ENCODE peak calls at places on chromosomes 11 and 22, in ten cellular contexts. Q is neural progenitor cell, E is IMR-90, D is uterus, W is HL-60, A is breast epithelium, J is AG04450, L is cardiac muscle cell, V is BE2C, R is fibroblast of mammary gland. Z is an unnamed sample.
A peak's percentile ranks its signal among the peaks of the same experiment; 100 is the strongest.

GRCh38 chr11:128804481-128804880 is 62.6 kb downstream of the KCNJ1 start:
- DNase-seq in L (no peak), E (peak; percentile 83), J (no peak), A (no peak), W (no peak), Q (no peak), R (peak; percentile 30), D (no peak), V (no peak), Z (peak; percentile 23)

GRCh38 chr22:48483764-48484528 is 1343.7 kb downstream of the BRD1 start:
- DNase-seq in J (no peak), V (no peak), D (no peak), E (no peak), R (no peak), Q (peak; percentile 23), A (peak; percentile 15), W (no peak), L (no peak), Z (no peak)

GRCh38 chr11:57288771-57289579 is 35.8 kb downstream of the TNKS1BP1 start:
- DNase-seq in L (no peak), E (peak; percentile 96), Q (peak; percentile 74), W (no peak), R (peak; percentile 96), D (no peak), J (peak; percentile 72), A (no peak), V (no peak), Z (peak; percentile 84)

GRCh38 chr11:109819410-109819809 is 273.8 kb upstream of the ZC3H12C start:
- DNase-seq in V (no peak), J (no peak), Q (no peak), R (no peak), W (no peak), A (no peak), D (no peak), L (no peak), E (no peak), Z (no peak)

GRCh38 chr11:9250139-9250582 is 15.0 kb downstream of the DENND5A start:
- DNase-seq in J (no peak), R (no peak), A (no peak), E (no peak), V (no peak), Q (no peak), L (no peak), D (no peak), W (no peak), Z (peak; percentile 66)

GRCh38 chr11:1478544-1478943 is 8.0 kb downstream of the MOB2 start:
- DNase-seq in J (no peak), R (no peak), Q (no peak), V (peak; percentile 0), W (peak; percentile 30), L (no peak), E (no peak), A (no peak), D (peak; percentile 9), Z (no peak)

GRCh38 chr22:42949159-42949558 is 65.8 kb downstream of the PACSIN2 start:
- DNase-seq in R (peak; percentile 78), L (no peak), W (no peak), V (no peak), D (no peak), Q (no peak), E (peak; percentile 69), A (no peak), J (no peak), Z (peak; percentile 70)

GRCh38 chr22:44926491-44927415 is 83.1 kb downstream of the PHF21B start:
- DNase-seq in A (no peak), R (no peak), D (no peak), E (no peak), V (no peak), J (no peak), Q (no peak), L (no peak), W (no peak), Z (no peak)

DNA sequence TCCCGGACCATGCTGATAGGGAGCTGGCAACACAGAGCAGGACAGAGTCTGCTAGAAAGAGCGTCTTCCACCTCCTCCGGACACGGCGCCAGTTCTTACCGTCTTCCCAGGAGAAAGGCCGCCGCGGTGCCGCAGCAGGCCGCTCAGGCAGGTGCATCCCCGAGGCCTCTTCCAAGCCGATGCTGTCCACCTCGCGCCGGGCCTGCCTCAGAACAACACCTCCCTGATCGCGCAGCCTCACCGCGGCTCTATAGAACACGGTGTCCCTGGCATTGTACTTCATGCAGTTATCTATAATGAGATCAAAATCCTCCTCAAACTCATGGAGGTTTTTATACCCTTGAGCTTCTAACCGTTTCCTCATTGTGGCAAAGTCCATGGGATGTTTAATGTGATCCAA is 30.0 kb downstream of the BRD1 start:
- DNase-seq in D (no peak), J (no peak), L (no peak), W (no peak), V (no peak), Q (no peak), R (no peak), E (no peak), A (no peak), Z (no peak)
- TF ChIP-seq CTCF in D (no peak), J (no peak), L (no peak), W (no peak), V (no peak), Q (no peak), R (no peak), E (no peak), A (no peak), Z (no peak)

GRCh38 chr11:120117991-120118390 is 19.9 kb downstream of the TRIM29 start:
- DNase-seq in L (no peak), D (no peak), J (no peak), R (no peak), V (no peak), W (no peak), Q (no peak), E (no peak), A (no peak), Z (no peak)

GRCh38 chr11:120112174-120112796 is 25.6 kb downstream of the TRIM29 start:
- DNase-seq in V (no peak), R (no peak), E (no peak), A (no peak), W (no peak), D (no peak), J (no peak), Q (no peak), L (no peak), Z (no peak)

GRCh38 chr11:120116966-120117365 is 20.9 kb downstream of the TRIM29 start:
- DNase-seq in R (no peak), L (no peak), A (no peak), E (no peak), W (no peak), J (no peak), V (no peak), D (no peak), Q (no peak), Z (no peak)

GRCh38 chr11:120119121-120119520 is 18.8 kb downstream of the TRIM29 start:
- DNase-seq in D (no peak), Q (no peak), V (no peak), W (no peak), A (no peak), L (no peak), E (no peak), J (no peak), R (no peak), Z (no peak)

DNA sequence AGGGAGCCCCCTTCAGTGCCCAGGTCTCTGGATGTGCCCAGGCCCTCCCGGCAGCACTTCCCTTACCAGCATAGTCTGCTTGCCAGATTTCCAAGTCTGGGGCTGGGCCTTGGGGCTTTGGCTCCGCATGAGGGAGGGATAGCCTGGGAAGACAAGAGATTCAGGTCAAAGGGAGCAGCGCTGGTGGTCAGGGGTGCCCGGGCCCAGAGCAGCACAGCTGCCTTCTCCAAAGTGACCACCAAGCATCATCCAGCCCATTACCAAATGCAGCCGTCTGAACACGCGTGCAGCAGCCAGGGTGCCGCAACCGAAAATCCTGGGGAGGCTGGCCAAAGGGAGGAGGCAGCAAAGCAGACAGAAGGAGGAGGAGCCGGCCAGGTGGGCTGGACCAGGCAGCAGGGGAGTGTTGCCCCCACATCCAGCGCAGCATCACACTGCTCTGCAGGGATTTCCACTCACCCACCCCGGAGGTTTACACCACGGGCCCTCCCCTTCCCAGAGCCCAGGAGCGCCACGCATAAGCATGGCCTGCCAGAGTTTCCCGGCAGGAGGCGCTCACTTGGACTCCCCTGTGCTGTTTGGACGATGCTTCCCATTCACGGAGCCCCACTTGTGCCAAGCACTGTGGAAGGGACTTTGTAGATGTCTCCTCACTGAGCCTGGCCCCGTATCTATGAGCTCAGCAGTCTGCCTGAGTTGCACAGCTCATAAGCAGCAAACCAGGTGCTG is 22.5 kb downstream of the TRIM29 start:
- DNase-seq in W (no peak), L (no peak), D (no peak), R (peak; percentile 4), E (no peak), Q (no peak), J (no peak), V (no peak), A (no peak), Z (no peak)
- TF ChIP-seq CTCF in W (no peak), L (peak; percentile 22), D (no peak), R (peak; percentile 20), E (peak; percentile 8), Q (peak; percentile 26), J (peak; percentile 16), V (no peak), A (no peak), Z (peak; percentile 15)

DNA sequence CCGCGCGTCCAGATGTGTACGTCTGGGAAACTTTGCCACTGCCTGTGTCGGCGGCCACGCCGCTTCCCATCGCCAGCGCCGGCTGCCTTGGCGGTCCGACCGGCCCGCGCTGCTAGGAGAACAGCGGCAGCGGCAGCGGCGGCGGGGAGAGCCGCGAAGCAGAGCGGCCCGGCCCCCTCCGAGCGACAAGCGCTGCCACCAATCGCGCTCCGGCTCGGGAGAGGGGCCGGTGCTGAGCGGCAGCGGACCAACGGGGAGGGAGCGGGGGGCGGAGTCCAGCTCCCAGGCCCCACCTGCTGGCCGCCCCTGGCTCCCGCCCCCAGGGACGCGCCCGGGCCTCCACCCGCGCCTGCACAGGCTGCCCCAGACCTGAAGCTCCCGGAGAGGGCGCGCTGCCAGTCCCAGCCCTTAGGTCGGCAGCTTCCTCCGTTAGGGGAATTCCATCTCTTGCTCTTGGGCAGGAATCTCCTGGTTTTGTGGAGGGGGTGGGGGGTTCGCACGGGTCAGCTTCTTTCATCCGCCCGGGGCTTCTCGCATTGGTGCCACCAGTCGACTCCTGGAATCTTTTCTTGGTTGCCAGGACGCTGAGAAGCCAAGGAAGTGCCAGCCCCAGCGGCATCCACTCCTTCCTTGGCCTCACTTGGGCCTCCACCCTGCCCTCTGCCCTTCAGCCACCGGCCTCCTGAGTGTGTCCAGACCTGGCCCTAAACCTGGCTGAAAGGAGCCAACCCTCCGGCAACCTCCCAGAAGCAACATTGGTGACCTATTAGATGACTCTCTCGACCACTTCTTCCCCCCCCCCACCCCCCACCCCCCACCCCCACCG is at the start of gene GALNT18:
- DNase-seq in E (peak; percentile 90), A (peak; percentile 91), V (peak; percentile 89), J (peak; percentile 80), L (peak; percentile 98), R (peak; percentile 86), Q (peak; percentile 98), W (peak; percentile 41), D (peak; percentile 92), Z (peak; percentile 81)
- TF ChIP-seq CTCF in E (peak; percentile 50), A (peak; percentile 31), V (peak; percentile 20), J (peak; percentile 41), L (peak; percentile 43), R (no peak), Q (peak; percentile 54), W (no peak), D (peak; percentile 38), Z (peak; percentile 20)

DNA sequence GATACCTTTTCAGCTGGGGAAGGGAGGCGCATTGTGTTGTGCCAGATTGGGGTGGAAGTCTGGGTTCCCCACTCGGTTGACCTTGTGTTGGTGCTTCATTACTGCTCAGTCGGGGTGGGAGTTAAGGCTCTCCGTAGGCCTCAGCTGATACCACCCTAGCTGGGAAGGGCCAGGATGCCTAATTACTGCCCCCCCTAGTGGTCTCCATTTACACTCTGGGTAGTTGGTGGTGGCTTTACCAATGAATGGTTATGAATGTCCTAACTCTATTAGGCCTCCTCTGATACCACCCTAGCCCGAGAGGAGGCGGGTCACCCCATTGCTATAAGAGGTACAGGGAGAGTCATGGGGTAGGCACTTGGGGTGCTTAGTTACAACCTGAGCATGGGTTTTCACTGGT is 27.5 kb upstream of the HIKESHI start:
- DNase-seq in D (no peak), R (no peak), J (no peak), W (no peak), E (no peak), L (peak; percentile 34), V (peak; percentile 8), A (no peak), Q (peak; percentile 61), Z (no peak)
- TF ChIP-seq CTCF in D (no peak), R (peak; percentile 24), J (no peak), W (no peak), E (peak; percentile 2), L (peak; percentile 23), V (peak; percentile 42), A (no peak), Q (peak; percentile 57), Z (no peak)

Z was measured in fibroblast of the aortic adventitia.